ENCODE peak calls at places on chromosomes 7 and 10, in six cellular contexts. Q is IMR-90, L is mesenchymal stem cell, Y is neuronal stem cell, T is H1, M is trophoblast cell. R is an unnamed sample.

GRCh38 chr7:23594879-23595604 is 2.1 kb upstream of the CCDC126 start:
- DNase-seq in Q (no peak), L (peak), Y (no peak), T (no peak), M (no peak), R (no peak)

GRCh38 chr7:104264281-104264680 is 56.5 kb upstream of the ORC5 start:
- DNase-seq in Q (peak), L (no peak), Y (no peak), T (no peak), M (no peak), R (no peak)

GRCh38 chr10:58952747-58953466 is 223.5 kb upstream of the PHYHIPL start:
- DNase-seq in Q (peak), L (peak), Y (peak), T (no peak), M (peak), R (no peak)

GRCh38 chr7:27462575-27463270 is 200.0 kb downstream of the HIBADH start:
- DNase-seq in Q (peak), L (peak), Y (no peak), T (no peak), M (no peak), R (no peak)

GRCh38 chr7:47572101-47572460 is 9.8 kb downstream of the TNS3 start:
- DNase-seq in Q (no peak), L (no peak), Y (no peak), T (no peak), M (no peak), R (no peak)

GRCh38 chr7:141477866-141478265 is 73.3 kb upstream of the AGK start:
- DNase-seq in Q (no peak), L (no peak), Y (no peak), T (no peak), M (no peak), R (no peak)

GRCh38 chr10:112565434-112566053 is 118.5 kb downstream of the VTI1A start:
- DNase-seq in Q (peak), L (peak), Y (peak), T (no peak), M (peak), R (peak)

GRCh38 chr7:135281363-135281949 is 47.8 kb downstream of the STRA8 start:
- DNase-seq in Q (peak), L (peak), Y (peak), T (peak), M (peak), R (peak)

GRCh38 chr10:30445716-30446115 is 11.7 kb downstream of the MAP3K8 start:
- DNase-seq in Q (peak), L (peak), Y (no peak), T (no peak), M (no peak), R (no peak)

GRCh38 chr7:151599401-151600227 is 79.9 kb upstream of the RHEB start:
- DNase-seq in Q (peak), L (peak), Y (no peak), T (no peak), M (peak), R (no peak)

GRCh38 chr10:93595378-93596288 is 5.4 kb downstream of the RBP4 start:
- DNase-seq in Q (no peak), L (no peak), Y (no peak), T (no peak), M (no peak), R (no peak)

GRCh38 chr7:148045521-148045920 is 545.0 kb upstream of the C7orf33 start:
- DNase-seq in Q (no peak), L (no peak), Y (no peak), T (no peak), M (no peak), R (no peak)
- H3K14ac ChIP-seq in Q (no peak), L (no peak), Y (no peak), T (no peak), M (no peak), R (no peak)

GRCh38 chr7:80264769-80265168 is 130.1 kb downstream of the GNAI1 start:
- DNase-seq in Q (no peak), L (no peak), Y (no peak), T (no peak), M (no peak), R (no peak)
- H3K14ac ChIP-seq in Q (peak), L (no peak), Y (no peak), T (no peak), M (no peak), R (no peak)

DNA sequence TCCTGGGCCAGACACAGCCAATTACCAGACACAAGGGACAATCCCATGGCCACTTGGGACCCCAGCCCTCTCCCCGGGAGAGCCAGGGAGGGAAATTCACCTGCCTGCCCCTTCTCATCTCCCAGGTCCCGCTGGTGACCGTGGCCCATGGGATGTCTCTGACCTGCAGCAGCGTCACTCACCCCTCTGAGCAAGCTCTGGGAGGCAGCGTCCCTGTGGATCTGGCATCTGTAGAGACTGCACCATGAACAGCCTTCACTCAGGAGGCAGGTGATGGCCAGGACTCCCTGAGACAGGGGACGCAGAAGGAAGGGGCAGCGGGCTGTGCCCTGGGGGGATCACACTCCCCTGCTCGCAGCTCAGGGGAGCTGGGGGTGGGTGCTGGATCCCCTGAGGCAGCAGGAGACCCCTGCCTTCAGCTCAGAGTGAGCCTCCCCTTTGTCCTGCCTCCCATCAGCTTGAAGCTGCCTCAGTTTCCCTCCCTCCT is 90.8 kb downstream of the FOXL3 start:
- DNase-seq in Q (no peak), L (no peak), Y (no peak), T (no peak), M (no peak), R (peak)
- H3K14ac ChIP-seq in Q (no peak), L (no peak), Y (peak), T (no peak), M (no peak), R (no peak)

DNA sequence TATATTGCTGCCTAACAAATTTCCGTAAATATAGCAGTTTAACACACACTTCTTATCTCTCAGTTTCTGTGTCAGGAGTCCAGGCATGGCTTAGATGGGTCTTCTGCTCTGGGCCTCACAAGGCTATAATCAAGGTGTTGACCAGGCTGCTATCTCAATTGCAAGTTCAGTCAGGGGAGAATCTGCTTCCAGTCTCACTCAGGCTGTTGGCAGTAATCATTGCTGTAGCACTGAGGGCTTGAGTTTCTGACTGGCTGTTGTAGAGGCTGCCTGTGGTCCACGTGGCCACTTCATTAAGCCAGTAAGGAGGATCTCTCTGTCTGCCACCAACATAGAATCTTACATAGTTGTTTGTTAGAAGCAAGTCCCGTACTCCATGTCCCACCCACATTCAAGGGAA is 138.4 kb downstream of the ST7 start:
- DNase-seq in Q (no peak), L (no peak), Y (no peak), T (no peak), M (no peak), R (no peak)
- H3K14ac ChIP-seq in Q (peak), L (no peak), Y (no peak), T (no peak), M (no peak), R (no peak)

GRCh38 chr10:133121479-133121878 is 33.8 kb downstream of the ADGRA1 start:
- DNase-seq in Q (no peak), L (no peak), Y (no peak), T (no peak), M (no peak), R (no peak)
- H3K14ac ChIP-seq in Q (no peak), L (no peak), Y (peak), T (no peak), M (no peak), R (no peak)

DNA sequence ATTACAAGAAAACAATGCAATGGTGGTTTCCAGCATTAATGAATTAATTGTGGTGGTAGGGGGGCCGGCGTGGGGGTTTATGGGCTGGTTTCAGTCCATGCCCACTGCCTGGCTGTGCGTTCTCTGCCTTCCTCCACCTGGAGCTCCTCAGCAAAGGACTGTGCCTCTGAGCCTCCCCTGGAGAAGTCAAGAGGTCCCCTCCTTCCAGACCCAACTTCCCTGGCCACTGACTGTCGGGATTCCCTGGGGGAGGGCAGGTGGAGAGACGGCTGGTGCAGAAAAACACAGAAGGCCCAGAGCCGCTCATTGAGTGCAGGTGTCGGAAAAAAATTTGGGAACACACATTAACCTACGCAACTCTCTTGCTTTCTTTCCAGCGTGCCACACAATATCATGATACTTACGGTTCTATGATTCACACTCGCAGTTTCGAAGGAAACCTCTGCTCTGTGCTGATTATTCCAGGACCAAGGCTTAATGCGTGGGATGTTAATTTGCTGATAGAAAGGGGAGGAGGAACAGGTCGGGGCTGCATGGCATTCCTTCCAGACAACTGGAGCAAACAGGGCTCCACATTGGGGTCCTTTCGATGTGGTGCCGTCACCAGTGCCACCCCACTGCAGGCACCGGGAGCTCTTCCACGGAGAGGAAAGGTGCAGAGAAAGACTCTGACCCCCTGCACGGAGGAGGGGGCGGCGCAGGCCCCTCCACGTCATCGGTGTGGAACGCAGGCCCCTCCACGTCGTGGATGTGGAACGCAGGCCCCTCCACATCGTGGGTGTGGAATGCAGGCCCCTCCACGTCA is 506.7 kb downstream of the DNAJB6 start:
- DNase-seq in Q (no peak), L (no peak), Y (no peak), T (no peak), M (no peak), R (no peak)
- H3K14ac ChIP-seq in Q (no peak), L (no peak), Y (peak), T (no peak), M (no peak), R (no peak)

DNA sequence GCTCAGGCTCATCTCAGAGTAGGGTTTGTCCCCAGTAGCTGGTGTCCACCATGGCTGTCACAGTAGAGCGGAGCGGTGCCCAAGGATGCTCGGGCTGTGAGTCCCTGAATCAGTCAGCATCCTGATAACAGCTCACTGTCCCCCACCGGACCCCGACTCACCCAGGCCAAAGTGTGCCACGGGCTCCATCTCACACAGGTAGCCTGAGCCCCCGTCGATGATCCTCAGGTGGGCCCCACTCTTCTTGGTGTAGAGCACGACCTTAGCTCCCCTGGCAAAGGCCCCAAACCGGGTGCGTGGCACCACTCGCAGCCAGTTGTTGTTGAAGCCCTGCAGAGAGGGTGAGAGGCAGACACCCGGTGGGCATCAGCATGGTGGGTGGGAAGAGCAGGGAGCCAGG is 45.4 kb downstream of the GOLGA7B start:
- DNase-seq in Q (no peak), L (no peak), Y (no peak), T (no peak), M (no peak), R (no peak)
- H3K14ac ChIP-seq in Q (no peak), L (no peak), Y (peak), T (no peak), M (no peak), R (no peak)

GRCh38 chr10:61346946-61347345 is 106.2 kb downstream of the TMEM26 start:
- DNase-seq in Q (no peak), L (no peak), Y (no peak), T (no peak), M (no peak), R (no peak)
- H3K14ac ChIP-seq in Q (no peak), L (no peak), Y (no peak), T (no peak), M (no peak), R (no peak)

GRCh38 chr7:21777916-21778315 is 167.8 kb downstream of the CDCA7L start:
- DNase-seq in Q (no peak), L (no peak), Y (no peak), T (no peak), M (no peak), R (no peak)
- H3K14ac ChIP-seq in Q (no peak), L (no peak), Y (no peak), T (no peak), M (no peak), R (no peak)

R was measured in H9.